ENCODE peak calls at places on chromosomes 11 and 22, in ten cellular contexts. T is CD8-positive, alpha-beta T cell; N is lower lobe of right lung; Q is brain microvascular endothelial cell; G is right lobe of liver; Z is HL-60; B is transverse colon; L is lung; P is ovary; I is thyroid gland. V is an unnamed sample.

GRCh38 chr11:18844753-18845367 is 53.3 kb upstream of the PTPN5 start:
- DNase-seq in P (no peak), T (no peak), Q (peak; percentile 37), G (no peak), N (no peak), B (no peak), Z (no peak), L (no peak), I (no peak), V (no peak)

GRCh38 chr11:64742087-64742939 is 1.6 kb downstream of the RASGRP2 start:
- DNase-seq in G (no peak), I (no peak), Q (no peak), Z (no peak), N (no peak), L (no peak), B (no peak), T (peak; percentile 38), P (no peak), V (no peak)

GRCh38 chr11:33339247-33339646 is 82.1 kb downstream of the HIPK3 start:
- DNase-seq in Z (no peak), L (no peak), B (no peak), P (no peak), I (no peak), Q (no peak), G (no peak), T (no peak), N (no peak), V (no peak)

GRCh38 chr11:1375955-1376258 is 13.8 kb upstream of the BRSK2 start:
- DNase-seq in N (no peak), G (no peak), B (no peak), T (no peak), Z (no peak), I (no peak), P (no peak), L (no peak), Q (no peak), V (peak; percentile 10)

GRCh38 chr11:115919341-115920086 is 415.3 kb upstream of the CADM1 start:
- DNase-seq in Q (no peak), T (no peak), B (no peak), Z (no peak), L (no peak), G (no peak), N (no peak), I (peak; percentile 29), P (no peak), V (no peak)

GRCh38 chr22:37020192-37020479 is 594 bp downstream of the MPST start:
- DNase-seq in G (peak; percentile 78), Z (no peak), L (no peak), T (no peak), B (peak; percentile 75), N (no peak), I (peak; percentile 46), P (peak; percentile 55), Q (peak; percentile 29), V (no peak)

GRCh38 chr22:25030636-25031035 is 78.1 kb downstream of the KIAA1671 start:
- DNase-seq in N (no peak), L (no peak), B (no peak), Z (no peak), I (peak; percentile 55), Q (no peak), P (no peak), T (no peak), G (peak; percentile 83), V (no peak)

GRCh38 chr22:28183078-28183870 is 264.2 kb upstream of the PITPNB start:
- DNase-seq in I (peak; percentile 10), G (no peak), T (no peak), P (no peak), N (no peak), Z (no peak), Q (no peak), L (no peak), B (no peak), V (no peak)

GRCh38 chr11:61667684-61668320 is 12.4 kb upstream of the DAGLA start:
- DNase-seq in B (no peak), N (no peak), T (no peak), I (no peak), Q (no peak), Z (no peak), G (no peak), L (no peak), P (no peak), V (no peak)

GRCh38 chr11:17250561-17251350 is 25.8 kb upstream of the NUCB2 start:
- DNase-seq in B (no peak), Z (no peak), G (no peak), L (no peak), N (no peak), T (no peak), P (no peak), Q (no peak), I (no peak), V (no peak)

GRCh38 chr11:8838248-8838647 is 72.7 kb upstream of the AKIP1 start:
- DNase-seq in T (no peak), P (no peak), Z (peak; percentile 57), B (no peak), N (no peak), Q (peak; percentile 59), G (no peak), L (no peak), I (no peak), V (no peak)

GRCh38 chr11:93738647-93739081 is 2.6 kb downstream of the TAF1D start:
- DNase-seq in G (no peak), L (no peak), Z (no peak), N (no peak), B (no peak), P (no peak), Q (no peak), T (no peak), I (no peak), V (no peak)

GRCh38 chr11:36478700-36479329 is 31.3 kb downstream of the TRAF6 start:
- DNase-seq in B (peak; percentile 30), P (peak; percentile 56), G (no peak), Z (no peak), Q (peak; percentile 55), L (no peak), N (no peak), I (no peak), T (no peak), V (no peak)

GRCh38 chr11:60972182-60973030 is 926 bp downstream of the CD6 start:
- DNase-seq in N (no peak), L (no peak), G (no peak), T (peak; percentile 44), B (no peak), P (no peak), Q (no peak), I (no peak), Z (no peak), V (no peak)

GRCh38 chr11:94664336-94664735 is 97.2 kb downstream of the PIWIL4 start:
- DNase-seq in G (no peak), I (no peak), T (no peak), B (no peak), L (no peak), Q (no peak), N (no peak), P (no peak), Z (no peak), V (no peak)

GRCh38 chr11:4393209-4394196 is at the start of gene TRIM21:
- DNase-seq in P (peak; percentile 85), I (peak; percentile 83), G (peak; percentile 88), T (peak; percentile 88), B (peak; percentile 89), N (peak; percentile 87), Q (peak; percentile 83), Z (peak; percentile 87), L (peak; percentile 92), V (peak; percentile 86)

GRCh38 chr11:7020183-7020917 is at the start of the genes NLRP14 and ZNF214:
- DNase-seq in I (peak; percentile 96), B (peak; percentile 94), P (peak; percentile 97), G (peak; percentile 94), N (peak; percentile 94), Q (peak; percentile 90), Z (no peak), T (no peak), L (peak; percentile 95), V (no peak)

GRCh38 chr11:10350341-10350740 is 45.5 kb downstream of the ADM start:
- DNase-seq in P (no peak), B (no peak), Q (peak; percentile 93), L (no peak), G (no peak), T (no peak), Z (no peak), I (no peak), N (no peak), V (no peak)
- H3K27ac ChIP-seq in P (no peak overlapping the region), B (no peak overlapping the region), Q (peak overlapping the region; percentile 80), L (no peak overlapping the region), G (no peak overlapping the region), T (no peak overlapping the region), Z (no peak overlapping the region), I (no peak overlapping the region), N (no peak overlapping the region), V (no peak overlapping the region)

DNA sequence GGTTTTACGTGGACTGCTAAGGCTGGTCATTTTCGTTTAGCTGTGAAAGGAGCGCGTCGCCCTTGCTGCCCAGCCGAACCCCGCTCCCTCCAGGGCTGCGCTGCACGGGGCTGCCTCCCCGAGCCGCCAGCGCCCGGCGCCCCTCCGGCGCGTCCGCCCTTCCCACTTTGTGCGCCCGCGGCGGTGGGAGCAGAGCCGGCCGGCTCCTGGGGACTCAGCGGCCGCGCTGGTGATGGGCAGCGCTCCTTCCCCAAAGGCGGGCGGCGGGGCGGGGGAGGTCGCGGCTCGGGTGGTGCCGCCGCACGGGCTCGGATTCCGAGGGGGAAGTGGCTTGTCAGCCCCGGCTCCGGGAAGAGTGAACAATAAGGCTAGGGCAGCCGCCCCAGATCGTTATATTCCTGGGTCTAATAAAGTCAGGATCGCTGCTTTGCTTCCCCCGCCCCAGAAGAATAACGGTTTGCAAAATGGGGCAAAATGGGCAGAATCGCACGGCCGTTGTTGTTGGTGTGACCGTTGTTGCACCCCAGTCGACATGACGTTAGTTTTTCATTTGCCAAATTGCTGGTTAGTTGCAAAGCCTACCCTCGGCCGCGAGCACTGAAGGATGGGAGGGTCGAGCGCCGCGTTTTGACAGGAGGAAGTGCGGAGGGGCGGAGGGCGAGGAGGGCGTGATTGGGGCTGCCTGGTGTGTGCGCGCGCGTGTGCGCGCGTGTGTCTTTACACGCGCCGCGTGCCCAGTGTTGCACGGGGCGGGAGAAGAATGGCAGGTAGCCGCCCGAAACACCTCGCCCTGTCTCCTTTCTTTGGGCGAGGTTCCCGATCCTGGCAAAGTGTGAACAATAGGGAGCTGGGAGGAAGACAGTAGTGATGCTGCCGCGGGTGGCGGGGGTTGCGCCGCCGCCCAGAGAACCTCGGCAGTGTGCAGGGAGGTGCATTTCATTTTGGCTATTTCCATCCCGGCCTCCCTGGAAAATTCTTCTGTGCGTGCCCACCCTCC is 829 bp downstream of the NCAM1 start:
- DNase-seq in B (peak; percentile 8), P (peak; percentile 39), T (no peak), L (no peak), Q (no peak), Z (peak; percentile 13), N (peak; percentile 45), I (peak; percentile 18), G (peak; percentile 49), V (peak; percentile 7)
- H3K27ac ChIP-seq in B (peak overlapping the region; percentile 22), P (no peak overlapping the region), T (no peak overlapping the region), L (peak overlapping the region; percentile 92), Q (no peak overlapping the region), Z (no peak overlapping the region), N (no peak overlapping the region), I (no peak overlapping the region), G (no peak overlapping the region), V (no peak overlapping the region)

GRCh38 chr22:42273855-42274451 is 3.5 kb upstream of the TCF20 start:
- DNase-seq in Q (no peak), B (no peak), P (no peak), G (no peak), N (no peak), Z (no peak), I (no peak), T (no peak), L (no peak), V (no peak)
- H3K27ac ChIP-seq in Q (no peak overlapping the region), B (no peak overlapping the region), P (no peak overlapping the region), G (no peak overlapping the region), N (no peak overlapping the region), Z (no peak overlapping the region), I (no peak overlapping the region), T (no peak overlapping the region), L (no peak overlapping the region), V (no peak overlapping the region)

GRCh38 chr11:76861490-76861953 is 804 bp downstream of the ACER3 start:
- DNase-seq in Q (no peak), G (no peak), Z (no peak), L (no peak), T (no peak), B (no peak), I (no peak), P (no peak), N (no peak), V (no peak)
- H3K27ac ChIP-seq in Q (no peak overlapping the region), G (peak overlapping the region; percentile 76), Z (peak overlapping the region; percentile 80), L (peak overlapping the region; percentile 92), T (no peak overlapping the region), B (peak overlapping the region; percentile 85), I (peak overlapping the region; percentile 86), P (no peak overlapping the region), N (peak overlapping the region; percentile 90), V (peak overlapping the region; percentile 59)

V was measured in CD8-positive, alpha-beta memory T cell.